ENCODE peak calls at places on chromosomes 4 and X, in four cellular contexts. C, X, K and O are unnamed samples.

GRCh38 chrX:72003811-72004750 is 93.4 kb downstream of the NHSL2 start:
- DNase-seq in X (no peak), C (peak), K (no peak), O (peak)

GRCh38 chrX:99301990-99302389 is 1108.1 kb downstream of the PCDH19 start:
- DNase-seq in K (no peak), C (peak), X (no peak), O (no peak)

GRCh38 chr4:110612631-110613269 is 10.1 kb downstream of the PITX2 start:
- DNase-seq in K (no peak), X (no peak), C (no peak), O (no peak)

GRCh38 chr4:7956306-7957112 is 16.8 kb upstream of the AFAP1 start:
- DNase-seq in X (no peak), C (peak), K (no peak), O (peak)

GRCh38 chr4:3442959-3443749 is 1.4 kb downstream of the HGFAC start:
- DNase-seq in X (peak), C (peak), K (peak), O (peak)

GRCh38 chr4:10582059-10582686 is 102.4 kb downstream of the CLNK start:
- DNase-seq in K (no peak), X (no peak), C (peak), O (peak)

GRCh38 chr4:140654516-140654855 is 85.7 kb upstream of the UCP1 start:
- DNase-seq in X (no peak), K (no peak), C (peak), O (peak)

GRCh38 chr4:158812543-158812942 is 43.7 kb downstream of the FNIP2 start:
- DNase-seq in C (no peak), K (no peak), X (no peak), O (no peak)

GRCh38 chr4:175996231-175996630 is 69.4 kb upstream of the WDR17 start:
- DNase-seq in X (no peak), C (no peak), K (no peak), O (no peak)

GRCh38 chr4:157978680-157979361 is 194.0 kb downstream of the GASK1B start:
- DNase-seq in K (no peak), X (no peak), C (peak), O (peak)

GRCh38 chrX:10199212-10199611 is 42.4 kb downstream of the CLCN4 start:
- DNase-seq in K (no peak), C (peak), X (no peak), O (no peak)

GRCh38 chr4:144355809-144356757 is 215.6 kb upstream of the GYPA start:
- DNase-seq in X (no peak), K (no peak), C (peak), O (peak)

GRCh38 chrX:16196829-16197228 is 29.5 kb downstream of the MAGEB17 start:
- DNase-seq in K (no peak), X (no peak), C (no peak), O (no peak)

GRCh38 chrX:76148011-76148665 is 24.7 kb upstream of the PBDC1 start:
- DNase-seq in K (no peak), X (no peak), C (peak), O (peak)

GRCh38 chr4:172758586-172759340 is 409.8 kb upstream of the GALNT7 start:
- DNase-seq in X (no peak), C (peak), K (no peak), O (peak)